ENCODE peak calls at places on chromosomes 5 and 9, in five cellular contexts. Z is NCI-H1436 treated with DMSO at 0.1 percent for 48 hours; V is mammary epithelial cell; J is stimulated activated CD4-positive, alpha-beta T cell treated with anti-CD3 and anti-CD28 coated beads, Interleukin-4, amount 100 ng/mL, for 4 hours; U is left cardiac atrium. O is an unnamed sample.

GRCh38 chr9:12457237-12457636 is 235.9 kb upstream of the TYRP1 start:
- DNase-seq in J (no peak), V (no peak), Z (no peak), U (no peak), O (no peak)

GRCh38 chr9:133583586-133583985 is 25.6 kb downstream of the FAM163B start:
- DNase-seq in V (no peak), Z (no peak), U (peak; percentile 82), J (no peak), O (no peak)

GRCh38 chr5:108382784-108383358 is 973 bp upstream of the FBXL17 start:
- DNase-seq in U (no peak), V (peak; percentile 41), J (no peak), Z (no peak), O (no peak)

GRCh38 chr9:99172129-99173091 is 49.3 kb downstream of the ALG2 start:
- DNase-seq in V (no peak), Z (peak; percentile 33), J (no peak), U (no peak), O (no peak)

GRCh38 chr5:72587909-72588308 is 80.7 kb upstream of the ZNF366 start:
- DNase-seq in U (no peak), J (no peak), V (no peak), Z (no peak), O (no peak)

GRCh38 chr9:93567271-93567959 is 9.0 kb upstream of the PHF2 start:
- DNase-seq in J (no peak), U (no peak), V (no peak), Z (no peak), O (no peak)

GRCh38 chr5:150458819-150459557 is 9.4 kb upstream of the RPS14 start:
- DNase-seq in V (peak; percentile 39), J (peak; percentile 91), Z (no peak), U (peak; percentile 84), O (peak; percentile 81)

GRCh38 chr5:37735649-37736347 is 104.0 kb downstream of the GDNF start:
- DNase-seq in J (no peak), V (no peak), U (no peak), Z (no peak), O (no peak)

GRCh38 chr9:95791695-95792094 is 83.8 kb upstream of the ERCC6L2 start:
- DNase-seq in U (no peak), J (no peak), V (no peak), Z (no peak), O (no peak)

GRCh38 chr9:31065691-31066090 is 1318.8 kb upstream of the ACO1 start:
- DNase-seq in V (no peak), Z (no peak), U (no peak), J (no peak), O (no peak)

GRCh38 chr9:73525350-73525749 is 373.7 kb downstream of the ANXA1 start:
- DNase-seq in U (no peak), V (no peak), Z (no peak), J (no peak), O (no peak)

GRCh38 chr9:35510745-35511428 is 21.0 kb downstream of the RUSC2 start:
- DNase-seq in V (peak; percentile 50), U (peak; percentile 85), Z (no peak), J (no peak), O (no peak)

GRCh38 chr9:21709464-21710058 is 92.9 kb upstream of the MTAP start:
- DNase-seq in J (peak; percentile 63), Z (no peak), U (peak; percentile 32), V (peak; percentile 57), O (peak; percentile 19)

GRCh38 chr5:122403965-122404364 is 91.9 kb downstream of the SNCAIP start:
- DNase-seq in V (no peak), J (no peak), Z (no peak), U (no peak), O (no peak)

GRCh38 chr5:93186031-93186682 is 394.9 kb downstream of the NR2F1-AS1 start:
- DNase-seq in Z (no peak), J (no peak), V (peak; percentile 77), U (no peak), O (no peak)

GRCh38 chr5:124887223-124887622 is 140.8 kb upstream of the ZNF608 start:
- DNase-seq in U (no peak), V (no peak), J (no peak), Z (no peak), O (no peak)

GRCh38 chr5:172454355-172455086 is at the start of gene SH3PXD2B:
- DNase-seq in Z (no peak), U (peak; percentile 76), V (peak; percentile 40), J (peak; percentile 42), O (no peak)

GRCh38 chr9:108837530-108837929 is 18.3 kb downstream of the ACTL7B start:
- DNase-seq in V (peak; percentile 78), U (no peak), J (no peak), Z (no peak), O (no peak)

O was measured in activated T-helper 9 cell treated with anti-CD3 and anti-CD28 coated beads, Interleukin-2, amount 50 U/mL, for 16 hours.